ENCODE peak calls at places on chromosomes 5 and 9, in five cellular contexts. One of them, this sample, is unnamed.
A peak's percentile ranks its signal among the peaks of the same experiment; 100 is the strongest.

GRCh38 chr9:2151171-2151570 is 136.0 kb downstream of the SMARCA2 start:
- DNase-seq in NCI-H69: no peak
- DNase-seq in HS-5: no peak
- DNase-seq in HuH-7.5: no peak
- DNase-seq in hypothalamus: no peak
- DNase-seq in this sample: no peak

GRCh38 chr9:92607088-92607487 is 62.8 kb downstream of the IPPK start:
- DNase-seq in HuH-7.5: no peak
- DNase-seq in hypothalamus: no peak
- DNase-seq in NCI-H69: peak; percentile 69
- DNase-seq in HS-5: no peak
- DNase-seq in this sample: no peak

GRCh38 chr5:98050583-98050982 is 722.9 kb upstream of the RGMB start:
- DNase-seq in hypothalamus: no peak
- DNase-seq in HS-5: peak; percentile 2
- DNase-seq in NCI-H69: no peak
- DNase-seq in HuH-7.5: no peak
- DNase-seq in this sample: no peak

GRCh38 chr5:93158841-93159240 is 422.2 kb downstream of the NR2F1-AS1 start:
- DNase-seq in HuH-7.5: no peak
- DNase-seq in hypothalamus: no peak
- DNase-seq in HS-5: no peak
- DNase-seq in NCI-H69: no peak
- DNase-seq in this sample: no peak

GRCh38 chr5:39175273-39175955 is 43.9 kb downstream of the FYB1 start:
- DNase-seq in NCI-H69: no peak
- DNase-seq in HuH-7.5: no peak
- DNase-seq in hypothalamus: no peak
- DNase-seq in HS-5: no peak
- DNase-seq in this sample: no peak

GRCh38 chr9:101999441-101999840 is 261.0 kb upstream of the GRIN3A start:
- DNase-seq in HS-5: no peak
- DNase-seq in HuH-7.5: no peak
- DNase-seq in hypothalamus: no peak
- DNase-seq in NCI-H69: peak; percentile 98
- DNase-seq in this sample: no peak

GRCh38 chr9:123373447-123373923 is 17.5 kb downstream of the CRB2 start:
- DNase-seq in HS-5: no peak
- DNase-seq in HuH-7.5: no peak
- DNase-seq in NCI-H69: no peak
- DNase-seq in hypothalamus: no peak
- DNase-seq in this sample: no peak

GRCh38 chr9:133989554-133990365 is 2.4 kb downstream of the VAV2 start:
- DNase-seq in HuH-7.5: no peak
- DNase-seq in NCI-H69: no peak
- DNase-seq in hypothalamus: no peak
- DNase-seq in HS-5: no peak
- DNase-seq in this sample: no peak

GRCh38 chr9:123584202-123585176 is 228.5 kb downstream of the CRB2 start:
- DNase-seq in HuH-7.5: no peak
- DNase-seq in HS-5: no peak
- DNase-seq in NCI-H69: peak; percentile 71
- DNase-seq in hypothalamus: no peak
- DNase-seq in this sample: no peak

GRCh38 chr5:138654281-138654867 is 79.2 kb upstream of the HSPA9 start:
- DNase-seq in HS-5: peak; percentile 66
- DNase-seq in HuH-7.5: no peak
- DNase-seq in hypothalamus: no peak
- DNase-seq in NCI-H69: no peak
- DNase-seq in this sample: no peak

GRCh38 chr5:165616550-165617430 is 2111.4 kb downstream of the MAT2B start:
- DNase-seq in HS-5: peak; percentile 35
- DNase-seq in NCI-H69: no peak
- DNase-seq in hypothalamus: no peak
- DNase-seq in HuH-7.5: no peak
- DNase-seq in this sample: no peak